ENCODE peak calls at places on chromosome 1, in ten cellular contexts. One of them, this sample, is unnamed.

GRCh38 chr1:64595871-64596515 is 126.1 kb downstream of the CACHD1 start:
- DNase-seq in sciatic nerve: no peak
- DNase-seq in BJ: no peak
- DNase-seq in HEK293T: no peak
- DNase-seq in stimulated activated CD4-positive, alpha-beta T cell treated with anti-CD3 and anti-CD28 coated beads, Interleukin-15, amount 100 ng/mL, for 1 hour: no peak
- DNase-seq in skeletal muscle cell: no peak
- DNase-seq in substantia nigra: no peak
- DNase-seq in Panc1: no peak
- DNase-seq in HFFc6: no peak
- DNase-seq in central memory CD4-positive, alpha-beta T cell: no peak
- DNase-seq in this sample: no peak

GRCh38 chr1:117599822-117600221 is 6.0 kb upstream of the TENT5C start:
- DNase-seq in sciatic nerve: no peak
- DNase-seq in BJ: no peak
- DNase-seq in HEK293T: no peak
- DNase-seq in stimulated activated CD4-positive, alpha-beta T cell treated with anti-CD3 and anti-CD28 coated beads, Interleukin-15, amount 100 ng/mL, for 1 hour: no peak
- DNase-seq in skeletal muscle cell: no peak
- DNase-seq in substantia nigra: no peak
- DNase-seq in Panc1: no peak
- DNase-seq in HFFc6: no peak
- DNase-seq in central memory CD4-positive, alpha-beta T cell: no peak
- DNase-seq in this sample: no peak

GRCh38 chr1:50278961-50279360 is 144.3 kb downstream of the DMRTA2 start:
- DNase-seq in sciatic nerve: no peak
- DNase-seq in BJ: no peak
- DNase-seq in HEK293T: no peak
- DNase-seq in stimulated activated CD4-positive, alpha-beta T cell treated with anti-CD3 and anti-CD28 coated beads, Interleukin-15, amount 100 ng/mL, for 1 hour: no peak
- DNase-seq in skeletal muscle cell: no peak
- DNase-seq in substantia nigra: no peak
- DNase-seq in Panc1: no peak
- DNase-seq in HFFc6: no peak
- DNase-seq in central memory CD4-positive, alpha-beta T cell: no peak
- DNase-seq in this sample: no peak

GRCh38 chr1:26197301-26197700 is 6.9 kb downstream of the CATSPER4 start:
- DNase-seq in sciatic nerve: no peak
- DNase-seq in BJ: no peak
- DNase-seq in HEK293T: no peak
- DNase-seq in stimulated activated CD4-positive, alpha-beta T cell treated with anti-CD3 and anti-CD28 coated beads, Interleukin-15, amount 100 ng/mL, for 1 hour: no peak
- DNase-seq in skeletal muscle cell: no peak
- DNase-seq in substantia nigra: no peak
- DNase-seq in Panc1: no peak
- DNase-seq in HFFc6: no peak
- DNase-seq in central memory CD4-positive, alpha-beta T cell: no peak
- DNase-seq in this sample: no peak

GRCh38 chr1:150863765-150864164 is 12.6 kb downstream of the ARNT start:
- DNase-seq in sciatic nerve: no peak
- DNase-seq in BJ: no peak
- DNase-seq in HEK293T: no peak
- DNase-seq in stimulated activated CD4-positive, alpha-beta T cell treated with anti-CD3 and anti-CD28 coated beads, Interleukin-15, amount 100 ng/mL, for 1 hour: no peak
- DNase-seq in skeletal muscle cell: no peak
- DNase-seq in substantia nigra: no peak
- DNase-seq in Panc1: no peak
- DNase-seq in HFFc6: no peak
- DNase-seq in central memory CD4-positive, alpha-beta T cell: no peak
- DNase-seq in this sample: no peak

GRCh38 chr1:22597996-22598395 is 34.7 kb downstream of the EPHA8 start:
- DNase-seq in sciatic nerve: no peak
- DNase-seq in BJ: no peak
- DNase-seq in HEK293T: no peak
- DNase-seq in stimulated activated CD4-positive, alpha-beta T cell treated with anti-CD3 and anti-CD28 coated beads, Interleukin-15, amount 100 ng/mL, for 1 hour: no peak
- DNase-seq in skeletal muscle cell: no peak
- DNase-seq in substantia nigra: no peak
- DNase-seq in Panc1: no peak
- DNase-seq in HFFc6: no peak
- DNase-seq in central memory CD4-positive, alpha-beta T cell: no peak
- DNase-seq in this sample: no peak

GRCh38 chr1:44276006-44276405 is 62.7 kb downstream of the DMAP1 start:
- DNase-seq in sciatic nerve: no peak
- DNase-seq in BJ: no peak
- DNase-seq in HEK293T: no peak
- DNase-seq in stimulated activated CD4-positive, alpha-beta T cell treated with anti-CD3 and anti-CD28 coated beads, Interleukin-15, amount 100 ng/mL, for 1 hour: no peak
- DNase-seq in skeletal muscle cell: peak
- DNase-seq in substantia nigra: no peak
- DNase-seq in Panc1: no peak
- DNase-seq in HFFc6: peak
- DNase-seq in central memory CD4-positive, alpha-beta T cell: no peak
- DNase-seq in this sample: peak

GRCh38 chr1:15799928-15800835 is 7.3 kb downstream of the UQCRHL start:
- DNase-seq in sciatic nerve: peak
- DNase-seq in BJ: no peak
- DNase-seq in HEK293T: peak
- DNase-seq in stimulated activated CD4-positive, alpha-beta T cell treated with anti-CD3 and anti-CD28 coated beads, Interleukin-15, amount 100 ng/mL, for 1 hour: no peak
- DNase-seq in skeletal muscle cell: no peak
- DNase-seq in substantia nigra: no peak
- DNase-seq in Panc1: peak
- DNase-seq in HFFc6: peak
- DNase-seq in central memory CD4-positive, alpha-beta T cell: no peak
- DNase-seq in this sample: no peak

GRCh38 chr1:170586321-170586855 is 54.4 kb downstream of the GORAB start:
- DNase-seq in sciatic nerve: no peak
- DNase-seq in BJ: no peak
- DNase-seq in HEK293T: no peak
- DNase-seq in stimulated activated CD4-positive, alpha-beta T cell treated with anti-CD3 and anti-CD28 coated beads, Interleukin-15, amount 100 ng/mL, for 1 hour: no peak
- DNase-seq in skeletal muscle cell: no peak
- DNase-seq in substantia nigra: no peak
- DNase-seq in Panc1: no peak
- DNase-seq in HFFc6: peak
- DNase-seq in central memory CD4-positive, alpha-beta T cell: no peak
- DNase-seq in this sample: no peak

GRCh38 chr1:245577396-245578157 is 422.8 kb downstream of the KIF26B start:
- DNase-seq in sciatic nerve: no peak
- DNase-seq in BJ: no peak
- DNase-seq in HEK293T: no peak
- DNase-seq in stimulated activated CD4-positive, alpha-beta T cell treated with anti-CD3 and anti-CD28 coated beads, Interleukin-15, amount 100 ng/mL, for 1 hour: no peak
- DNase-seq in skeletal muscle cell: no peak
- DNase-seq in substantia nigra: no peak
- DNase-seq in Panc1: no peak
- DNase-seq in HFFc6: no peak
- DNase-seq in central memory CD4-positive, alpha-beta T cell: no peak
- DNase-seq in this sample: no peak

GRCh38 chr1:57411262-57411661 is 12.6 kb downstream of the DAB1 start:
- DNase-seq in sciatic nerve: no peak
- DNase-seq in BJ: no peak
- DNase-seq in HEK293T: no peak
- DNase-seq in stimulated activated CD4-positive, alpha-beta T cell treated with anti-CD3 and anti-CD28 coated beads, Interleukin-15, amount 100 ng/mL, for 1 hour: no peak
- DNase-seq in skeletal muscle cell: peak
- DNase-seq in substantia nigra: no peak
- DNase-seq in Panc1: no peak
- DNase-seq in HFFc6: no peak
- DNase-seq in central memory CD4-positive, alpha-beta T cell: no peak
- DNase-seq in this sample: no peak